ENCODE peak calls at places on chromosome 17, in six cellular contexts. Z is astrocyte of the spinal cord; E is T-helper 22 cell; K is activated CD4-positive, CD25-positive, alpha-beta regulatory T cell; V is caudate nucleus; I is colonic mucosa. U is an unnamed sample.

GRCh38 chr17:70318061-70318460 is 148.7 kb downstream of the KCNJ2 start:
- DNase-seq in I (no peak), K (no peak), V (no peak), E (no peak), Z (no peak), U (no peak)

GRCh38 chr17:37476431-37477130 is 13.1 kb upstream of the DUSP14 start:
- DNase-seq in Z (no peak), V (no peak), E (no peak), I (peak; percentile 37), K (no peak), U (no peak)

GRCh38 chr17:71392715-71393567 is 727.9 kb upstream of the SOX9 start:
- DNase-seq in V (no peak), K (no peak), E (no peak), Z (peak; percentile 57), I (no peak), U (no peak)

GRCh38 chr17:49730078-49730786 is 22.5 kb upstream of the SLC35B1 start:
- DNase-seq in V (peak; percentile 20), Z (peak; percentile 87), K (no peak), E (no peak), I (peak; percentile 59), U (no peak)

GRCh38 chr17:65260626-65261025 is 123.5 kb downstream of the RGS9 start:
- DNase-seq in E (no peak), K (no peak), I (no peak), Z (no peak), V (no peak), U (no peak)

GRCh38 chr17:73516356-73516755 is 127.9 kb downstream of the SDK2 start:
- DNase-seq in V (no peak), I (no peak), Z (no peak), K (no peak), E (no peak), U (no peak)

GRCh38 chr17:37220609-37220953 is 155.2 kb upstream of the C17orf78 start:
- DNase-seq in V (peak; percentile 2), I (no peak), E (no peak), Z (peak; percentile 40), K (no peak), U (peak; percentile 15)

GRCh38 chr17:43690624-43691316 is 29.0 kb upstream of the MEOX1 start:
- DNase-seq in V (no peak), I (no peak), K (no peak), E (no peak), Z (no peak), U (no peak)

U was measured in memory B cell.